ENCODE peak calls at places on chromosomes 1 and 21, in six cellular contexts. F is right lobe of liver, S is AG10803, Q is colonic mucosa, C is NB4, M is cardiac muscle cell. A is an unnamed sample.

GRCh38 chr1:31297273-31298247 is 728 bp downstream of the ZCCHC17 start:
- DNase-seq in F (no peak), S (peak), Q (peak), C (peak), M (peak), A (no peak)

GRCh38 chr1:242828199-242828598 is 303.7 kb upstream of the PLD5 start:
- DNase-seq in F (no peak), S (no peak), Q (no peak), C (peak), M (no peak), A (no peak)

GRCh38 chr1:232477728-232478127 is 152.2 kb downstream of the SIPA1L2 start:
- DNase-seq in F (no peak), S (peak), Q (no peak), C (peak), M (peak), A (peak)

GRCh38 chr1:224594360-224594759 is 21.8 kb upstream of the CNIH3 start:
- DNase-seq in F (no peak), S (no peak), Q (no peak), C (no peak), M (no peak), A (no peak)

GRCh38 chr1:226201029-226201593 is 14.6 kb upstream of the ACBD3 start:
- DNase-seq in F (no peak), S (no peak), Q (no peak), C (peak), M (peak), A (no peak)

GRCh38 chr1:232538224-232538942 is 91.5 kb downstream of the SIPA1L2 start:
- DNase-seq in F (no peak), S (peak), Q (no peak), C (no peak), M (peak), A (no peak)

GRCh38 chr1:51268675-51269033 is 32.6 kb downstream of the RNF11 start:
- DNase-seq in F (no peak), S (peak), Q (no peak), C (no peak), M (peak), A (no peak)

GRCh38 chr21:34884346-34884929 is 164.7 kb downstream of the RUNX1 start:
- DNase-seq in F (no peak), S (no peak), Q (no peak), C (no peak), M (no peak), A (no peak)

GRCh38 chr1:94235189-94236020 is 2.0 kb downstream of the ARHGAP29 start:
- DNase-seq in F (peak), S (no peak), Q (no peak), C (no peak), M (peak), A (no peak)

GRCh38 chr1:111894497-111894896 is 95.0 kb downstream of the KCND3 start:
- DNase-seq in F (no peak), S (no peak), Q (no peak), C (no peak), M (no peak), A (no peak)

GRCh38 chr21:44521928-44522752 is 17.9 kb downstream of the KRTAP10-1 start:
- DNase-seq in F (peak), S (no peak), Q (no peak), C (no peak), M (no peak), A (peak)

GRCh38 chr1:172658871-172659453 is at the start of gene FASLG:
- DNase-seq in F (no peak), S (no peak), Q (no peak), C (no peak), M (no peak), A (no peak)

GRCh38 chr1:3313579-3313955 is 140.9 kb upstream of the ARHGEF16 start:
- DNase-seq in F (no peak), S (peak), Q (peak), C (no peak), M (peak), A (no peak)

DNA sequence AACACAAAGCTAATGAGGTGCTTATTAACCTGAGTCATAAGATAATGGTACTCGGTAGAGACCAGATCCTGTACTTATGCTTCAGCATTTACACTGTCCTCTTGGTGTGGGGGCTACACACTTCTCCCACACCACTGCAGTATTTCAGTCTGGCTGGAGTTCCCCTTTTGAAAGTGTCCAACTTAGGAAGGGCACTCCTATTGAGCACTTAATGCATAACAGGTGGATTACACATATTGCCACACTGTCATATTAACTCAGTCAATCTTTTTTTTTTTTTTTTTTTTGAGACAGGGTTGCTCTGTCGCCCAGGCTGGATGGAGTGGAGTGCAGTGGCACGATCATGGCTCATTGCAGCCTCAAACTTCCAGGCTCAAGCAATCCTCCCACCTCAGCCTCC is 1.5 kb downstream of the GPATCH4 start:
- DNase-seq in F (no peak), S (no peak), Q (no peak), C (peak), M (no peak), A (no peak)
- TF ChIP-seq CTCF in F (no peak), S (no peak), Q (no peak), C (peak), M (no peak), A (peak)

GRCh38 chr1:219928791-219929118 is 398 bp upstream of the SLC30A10 start:
- DNase-seq in F (no peak), S (no peak), Q (no peak), C (no peak), M (no peak), A (no peak)

GRCh38 chr1:219926363-219926998 is 1.9 kb downstream of the SLC30A10 start:
- DNase-seq in F (no peak), S (no peak), Q (no peak), C (no peak), M (no peak), A (no peak)

GRCh38 chr1:219931033-219931432 is 2.7 kb upstream of the SLC30A10 start:
- DNase-seq in F (peak), S (no peak), Q (no peak), C (no peak), M (peak), A (no peak)

GRCh38 chr1:219927298-219927955 is 930 bp downstream of the SLC30A10 start:
- DNase-seq in F (no peak), S (no peak), Q (no peak), C (no peak), M (no peak), A (no peak)

DNA sequence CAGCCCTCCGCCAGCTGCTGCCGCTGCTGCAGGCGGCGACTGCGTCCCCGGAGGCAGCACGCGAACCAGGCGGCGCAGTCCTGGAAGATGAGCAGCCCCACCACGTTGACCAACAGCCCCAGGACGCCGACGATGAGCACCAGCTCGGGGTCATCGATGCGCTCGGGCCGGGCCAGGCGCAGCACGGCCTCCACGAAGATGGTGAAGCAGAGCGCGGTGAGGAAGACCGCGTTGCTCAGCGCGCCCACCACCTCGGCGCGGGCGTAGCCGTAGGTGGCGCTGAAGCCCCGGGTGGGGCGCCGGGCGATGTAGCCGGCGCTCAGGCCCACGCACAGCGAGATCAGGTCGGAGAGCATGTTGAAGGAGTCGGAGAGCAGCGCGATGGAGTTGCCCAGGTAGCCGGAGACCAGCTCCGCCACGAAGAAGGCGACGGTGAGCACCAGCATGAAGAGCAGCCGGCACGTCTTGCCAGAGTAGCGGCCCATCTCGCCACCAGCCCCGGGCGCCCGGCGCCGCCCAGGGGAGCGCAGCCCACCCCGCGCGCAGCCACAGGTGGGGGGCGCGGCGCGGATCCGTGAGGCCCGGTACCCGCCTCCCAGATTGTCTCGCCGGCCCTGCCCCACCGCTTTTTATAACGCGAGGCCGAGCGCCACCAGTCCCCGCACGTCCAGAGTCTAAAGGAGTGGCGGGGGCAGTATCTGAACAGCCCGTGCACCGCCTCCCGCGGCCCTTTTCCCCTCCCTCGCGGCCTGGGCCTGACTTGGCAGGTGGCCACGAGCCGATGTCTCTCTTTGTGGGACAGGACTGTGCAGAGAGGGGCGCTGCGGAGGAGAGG is at the start of gene SLC30A10:
- DNase-seq in F (peak), S (no peak), Q (peak), C (no peak), M (peak), A (no peak)
- H3K4me3 ChIP-seq in F (peak), S (peak), Q (peak), C (no peak), M (peak), A (no peak)

DNA sequence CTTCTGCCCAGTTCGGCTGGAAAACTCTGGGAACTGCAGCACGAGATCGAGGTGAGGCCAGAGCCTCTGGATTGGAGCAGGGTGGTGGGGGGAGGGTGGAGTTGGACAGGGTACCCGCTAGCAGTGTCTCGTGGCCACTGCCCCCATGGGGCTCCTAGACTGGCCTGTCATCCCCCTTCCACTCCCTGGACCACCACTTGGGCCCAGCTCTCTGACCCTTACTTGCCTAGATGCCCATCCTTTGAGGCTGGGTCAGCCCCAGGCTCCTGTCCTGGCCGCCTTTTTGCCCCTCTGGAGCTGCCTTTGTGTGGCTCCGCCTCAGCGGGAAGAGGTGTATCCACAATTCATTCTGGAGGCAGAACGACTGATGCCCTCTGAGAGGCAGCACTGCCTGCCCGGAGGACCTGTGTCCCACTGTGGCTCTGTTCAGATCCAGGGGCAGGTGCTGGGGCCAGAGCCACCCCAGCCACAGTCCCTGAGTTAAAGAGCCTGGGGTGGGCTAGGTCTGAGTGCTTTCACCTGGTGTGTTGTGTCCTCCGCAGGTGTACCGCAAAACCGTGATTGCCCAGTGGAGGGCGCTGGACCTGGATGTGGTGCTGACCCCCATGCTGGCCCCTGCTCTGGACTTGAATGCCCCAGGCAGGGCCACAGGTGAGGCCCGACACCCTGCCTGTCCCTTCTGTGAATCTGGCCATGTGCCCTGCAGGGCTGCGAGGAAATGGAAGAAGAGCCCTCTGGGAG is 17.7 kb downstream of the FAAH start:
- DNase-seq in F (no peak), S (no peak), Q (no peak), C (no peak), M (no peak), A (no peak)
- TF ChIP-seq CTCF in F (peak), S (no peak), Q (no peak), C (peak), M (peak), A (no peak)

DNA sequence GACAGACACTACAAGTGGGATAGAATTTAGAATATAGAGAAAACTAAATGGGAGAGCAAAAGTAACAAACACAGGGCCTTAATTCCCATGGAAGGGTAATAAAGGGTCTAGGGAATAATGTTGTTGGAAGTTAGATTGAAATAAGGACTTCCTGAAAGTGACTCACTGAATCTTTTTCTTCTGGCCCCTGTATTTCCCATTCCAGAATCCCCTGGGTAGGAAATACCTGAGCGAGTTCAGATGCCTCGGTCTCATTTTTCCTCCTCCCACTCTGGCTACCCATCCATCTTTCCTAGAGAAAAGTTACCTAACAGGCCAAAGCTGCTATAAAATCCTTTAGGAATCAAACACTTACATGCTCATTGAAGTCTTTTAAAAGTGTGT is 3.1 kb upstream of the MEF2D start:
- DNase-seq in F (no peak), S (no peak), Q (no peak), C (no peak), M (no peak), A (no peak)
- H3K4me3 ChIP-seq in F (no peak), S (peak), Q (no peak), C (no peak), M (no peak), A (no peak)

DNA sequence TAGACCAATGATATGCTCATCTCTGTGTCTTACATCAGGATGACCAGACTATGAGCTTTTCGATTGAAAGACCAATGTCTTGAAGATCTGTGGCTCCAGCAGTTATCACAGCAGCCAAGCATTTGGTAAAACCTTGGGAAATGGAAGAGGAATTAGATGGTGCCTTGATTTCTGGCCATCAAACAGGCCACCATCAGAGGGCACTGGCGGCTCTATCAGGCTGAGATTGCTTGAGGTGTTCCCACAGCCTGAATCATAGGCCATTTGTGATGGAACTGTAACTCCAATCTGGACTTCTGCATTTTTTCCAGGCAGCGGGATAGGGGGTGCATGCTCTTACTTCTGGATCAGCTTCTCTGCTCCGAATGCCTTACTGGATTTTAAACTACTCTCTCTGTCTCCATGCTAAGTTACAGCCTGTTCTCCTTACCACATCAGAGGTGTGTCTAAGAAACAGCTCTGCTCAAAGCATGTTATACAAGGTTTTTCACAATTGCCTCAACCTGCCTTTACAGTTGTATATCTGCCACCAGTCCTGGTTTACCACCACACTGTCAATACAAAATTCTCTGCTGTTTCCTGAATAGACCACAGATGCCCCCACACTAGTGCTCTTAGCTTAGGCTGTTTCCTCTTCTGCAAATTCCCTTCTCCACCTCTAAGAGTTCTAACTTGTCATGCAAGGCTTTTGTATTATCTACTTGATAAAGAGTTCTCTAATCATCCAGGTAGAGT is 180.9 kb downstream of the PTGER3 start:
- DNase-seq in F (no peak), S (no peak), Q (no peak), C (peak), M (no peak), A (no peak)
- TF ChIP-seq CTCF in F (no peak), S (no peak), Q (no peak), C (no peak), M (no peak), A (no peak)

GRCh38 chr1:24957016-24957807 is 27.1 kb upstream of the RUNX3 start:
- DNase-seq in F (no peak), S (no peak), Q (no peak), C (no peak), M (no peak), A (peak)

GRCh38 chr1:24954022-24954421 is 23.9 kb upstream of the RUNX3 start:
- DNase-seq in F (no peak), S (no peak), Q (no peak), C (no peak), M (no peak), A (no peak)

GRCh38 chr1:24954631-24955030 is 24.6 kb upstream of the RUNX3 start:
- DNase-seq in F (no peak), S (no peak), Q (no peak), C (no peak), M (no peak), A (peak)

GRCh38 chr1:24955161-24955560 is 25.1 kb upstream of the RUNX3 start:
- DNase-seq in F (no peak), S (peak), Q (no peak), C (peak), M (peak), A (peak)

GRCh38 chr1:24955779-24956365 is 25.8 kb upstream of the RUNX3 start:
- DNase-seq in F (no peak), S (no peak), Q (no peak), C (no peak), M (no peak), A (peak)
- H3K4me3 ChIP-seq in F (no peak), S (no peak), Q (no peak), C (no peak), M (no peak), A (no peak)

A was measured in RWPE2.